ENCODE peak calls at places on chromosomes 5 and 9, in ten cellular contexts. One of them, this sample, is unnamed.

GRCh38 chr5:30768061-30768460 is 425.4 kb upstream of the CDH6 start:
- DNase-seq in astrocyte: no peak
- DNase-seq in colonic mucosa: no peak
- DNase-seq in A549: no peak
- DNase-seq in mammary epithelial cell: no peak
- DNase-seq in cardiac fibroblast: no peak
- DNase-seq in HCT116: no peak
- DNase-seq in glutamatergic neuron: no peak
- DNase-seq in retinal pigment epithelial cell: no peak
- DNase-seq in omental fat pad: no peak
- DNase-seq in this sample: no peak

GRCh38 chr5:99646011-99646647 is 717.3 kb upstream of the CHD1 start:
- DNase-seq in astrocyte: peak; percentile 2
- DNase-seq in mammary epithelial cell: no peak
- DNase-seq in glutamatergic neuron: no peak
- DNase-seq in A549: no peak
- DNase-seq in omental fat pad: no peak
- DNase-seq in retinal pigment epithelial cell: no peak
- DNase-seq in colonic mucosa: no peak
- DNase-seq in cardiac fibroblast: no peak
- DNase-seq in HCT116: no peak
- DNase-seq in this sample: no peak

GRCh38 chr5:56311306-56311904 is 78.3 kb upstream of the ANKRD55 start:
- DNase-seq in colonic mucosa: no peak
- DNase-seq in A549: no peak
- DNase-seq in glutamatergic neuron: no peak
- DNase-seq in astrocyte: no peak
- DNase-seq in cardiac fibroblast: no peak
- DNase-seq in mammary epithelial cell: no peak
- DNase-seq in retinal pigment epithelial cell: no peak
- DNase-seq in omental fat pad: no peak
- DNase-seq in HCT116: no peak
- DNase-seq in this sample: no peak

GRCh38 chr5:3269400-3270169 is 326.0 kb upstream of the IRX1 start:
- DNase-seq in astrocyte: no peak
- DNase-seq in A549: no peak
- DNase-seq in HCT116: no peak
- DNase-seq in glutamatergic neuron: no peak
- DNase-seq in cardiac fibroblast: no peak
- DNase-seq in colonic mucosa: no peak
- DNase-seq in retinal pigment epithelial cell: no peak
- DNase-seq in mammary epithelial cell: no peak
- DNase-seq in omental fat pad: no peak
- DNase-seq in this sample: no peak

GRCh38 chr5:173672891-173673290 is 56.4 kb upstream of the BOD1 start:
- DNase-seq in glutamatergic neuron: no peak
- DNase-seq in omental fat pad: no peak
- DNase-seq in cardiac fibroblast: no peak
- DNase-seq in retinal pigment epithelial cell: no peak
- DNase-seq in colonic mucosa: no peak
- DNase-seq in A549: no peak
- DNase-seq in mammary epithelial cell: no peak
- DNase-seq in HCT116: no peak
- DNase-seq in astrocyte: no peak
- DNase-seq in this sample: no peak

GRCh38 chr5:141867139-141867538 is 11.1 kb downstream of the PCDH1 start:
- DNase-seq in cardiac fibroblast: no peak
- DNase-seq in astrocyte: no peak
- DNase-seq in colonic mucosa: peak; percentile 83
- DNase-seq in HCT116: no peak
- DNase-seq in glutamatergic neuron: no peak
- DNase-seq in omental fat pad: no peak
- DNase-seq in mammary epithelial cell: no peak
- DNase-seq in A549: no peak
- DNase-seq in retinal pigment epithelial cell: no peak
- DNase-seq in this sample: no peak

GRCh38 chr5:77629553-77630245 is 8.8 kb downstream of the OTP start:
- DNase-seq in glutamatergic neuron: no peak
- DNase-seq in astrocyte: no peak
- DNase-seq in colonic mucosa: no peak
- DNase-seq in omental fat pad: no peak
- DNase-seq in retinal pigment epithelial cell: no peak
- DNase-seq in mammary epithelial cell: no peak
- DNase-seq in HCT116: no peak
- DNase-seq in A549: no peak
- DNase-seq in cardiac fibroblast: no peak
- DNase-seq in this sample: no peak

GRCh38 chr9:92292338-92293074 is 991 bp downstream of the IARS1 start:
- DNase-seq in A549: peak; percentile 7
- DNase-seq in retinal pigment epithelial cell: no peak
- DNase-seq in cardiac fibroblast: no peak
- DNase-seq in HCT116: no peak
- DNase-seq in glutamatergic neuron: no peak
- DNase-seq in mammary epithelial cell: peak; percentile 49
- DNase-seq in astrocyte: no peak
- DNase-seq in colonic mucosa: no peak
- DNase-seq in omental fat pad: no peak
- DNase-seq in this sample: no peak

GRCh38 chr9:112169368-112169767 is 5.7 kb downstream of the SUSD1 start:
- DNase-seq in colonic mucosa: peak; percentile 80
- DNase-seq in A549: no peak
- DNase-seq in HCT116: no peak
- DNase-seq in retinal pigment epithelial cell: no peak
- DNase-seq in mammary epithelial cell: peak; percentile 86
- DNase-seq in astrocyte: no peak
- DNase-seq in omental fat pad: no peak
- DNase-seq in cardiac fibroblast: no peak
- DNase-seq in glutamatergic neuron: no peak
- DNase-seq in this sample: no peak

GRCh38 chr5:118723021-118723338 is 265.4 kb downstream of the DTWD2 start:
- DNase-seq in omental fat pad: no peak
- DNase-seq in HCT116: no peak
- DNase-seq in astrocyte: no peak
- DNase-seq in cardiac fibroblast: no peak
- DNase-seq in glutamatergic neuron: no peak
- DNase-seq in mammary epithelial cell: no peak
- DNase-seq in A549: no peak
- DNase-seq in retinal pigment epithelial cell: no peak
- DNase-seq in colonic mucosa: no peak
- DNase-seq in this sample: no peak

DNA sequence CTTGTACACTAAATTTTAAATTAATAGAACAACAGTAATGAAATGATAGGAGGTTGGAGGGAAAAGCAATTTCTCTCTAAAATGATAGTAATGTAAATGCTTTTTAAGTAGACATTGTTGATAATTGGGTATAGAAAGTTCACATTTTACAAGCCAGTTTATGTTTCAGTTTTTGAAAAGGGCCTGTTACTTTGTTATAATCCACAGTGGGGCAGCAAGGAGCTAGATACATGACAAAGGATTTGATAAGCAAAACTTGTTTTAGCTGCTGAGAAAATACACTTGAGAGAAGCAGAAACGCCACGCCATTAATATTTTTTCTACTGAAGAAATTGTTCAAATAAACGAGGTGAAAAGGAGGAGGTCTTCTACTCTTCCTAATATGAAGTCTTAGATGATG is 30.2 kb downstream of the SREK1 start:
- DNase-seq in HCT116: no peak
- DNase-seq in retinal pigment epithelial cell: no peak
- DNase-seq in cardiac fibroblast: peak; percentile 62
- DNase-seq in astrocyte: no peak
- DNase-seq in colonic mucosa: no peak
- DNase-seq in glutamatergic neuron: no peak
- DNase-seq in omental fat pad: no peak
- DNase-seq in A549: no peak
- DNase-seq in mammary epithelial cell: no peak
- DNase-seq in this sample: no peak
- TF ChIP-seq CTCF in HCT116: peak; percentile 19
- TF ChIP-seq CTCF in retinal pigment epithelial cell: peak; percentile 55
- TF ChIP-seq CTCF in cardiac fibroblast: peak; percentile 42
- TF ChIP-seq CTCF in astrocyte: peak; percentile 42
- TF ChIP-seq CTCF in colonic mucosa: no peak
- TF ChIP-seq CTCF in glutamatergic neuron: no peak
- TF ChIP-seq CTCF in omental fat pad: no peak
- TF ChIP-seq CTCF in A549: no peak
- TF ChIP-seq CTCF in mammary epithelial cell: peak; percentile 41
- TF ChIP-seq CTCF in this sample: peak; percentile 31

GRCh38 chr9:122347348-122348287 is 23.2 kb upstream of the PTGS1 start:
- DNase-seq in cardiac fibroblast: peak; percentile 47
- DNase-seq in glutamatergic neuron: no peak
- DNase-seq in mammary epithelial cell: peak; percentile 50
- DNase-seq in A549: peak; percentile 38
- DNase-seq in astrocyte: no peak
- DNase-seq in retinal pigment epithelial cell: no peak
- DNase-seq in colonic mucosa: peak; percentile 81
- DNase-seq in omental fat pad: no peak
- DNase-seq in HCT116: no peak
- DNase-seq in this sample: no peak
- TF ChIP-seq CTCF in cardiac fibroblast: peak; percentile 5
- TF ChIP-seq CTCF in glutamatergic neuron: no peak
- TF ChIP-seq CTCF in mammary epithelial cell: peak; percentile 16
- TF ChIP-seq CTCF in A549: no peak
- TF ChIP-seq CTCF in astrocyte: no peak
- TF ChIP-seq CTCF in retinal pigment epithelial cell: no peak
- TF ChIP-seq CTCF in colonic mucosa: no peak
- TF ChIP-seq CTCF in omental fat pad: no peak
- TF ChIP-seq CTCF in HCT116: peak; percentile 10
- TF ChIP-seq CTCF in this sample: peak; percentile 13

GRCh38 chr9:116644099-116644688 is 42.9 kb upstream of the TRIM32 start:
- DNase-seq in omental fat pad: no peak
- DNase-seq in cardiac fibroblast: peak; percentile 60
- DNase-seq in glutamatergic neuron: no peak
- DNase-seq in retinal pigment epithelial cell: no peak
- DNase-seq in A549: no peak
- DNase-seq in mammary epithelial cell: no peak
- DNase-seq in HCT116: no peak
- DNase-seq in astrocyte: peak; percentile 80
- DNase-seq in colonic mucosa: no peak
- DNase-seq in this sample: peak; percentile 71

GRCh38 chr9:116646661-116647514 is 40.2 kb upstream of the TRIM32 start:
- DNase-seq in omental fat pad: no peak
- DNase-seq in A549: peak; percentile 21
- DNase-seq in cardiac fibroblast: peak; percentile 81
- DNase-seq in glutamatergic neuron: no peak
- DNase-seq in mammary epithelial cell: peak; percentile 28
- DNase-seq in astrocyte: peak; percentile 39
- DNase-seq in colonic mucosa: no peak
- DNase-seq in HCT116: peak; percentile 24
- DNase-seq in retinal pigment epithelial cell: no peak
- DNase-seq in this sample: no peak

GRCh38 chr9:116641292-116642059 is 45.6 kb upstream of the TRIM32 start:
- DNase-seq in HCT116: no peak
- DNase-seq in cardiac fibroblast: no peak
- DNase-seq in A549: no peak
- DNase-seq in astrocyte: peak; percentile 5
- DNase-seq in colonic mucosa: no peak
- DNase-seq in retinal pigment epithelial cell: peak; percentile 39
- DNase-seq in glutamatergic neuron: no peak
- DNase-seq in mammary epithelial cell: no peak
- DNase-seq in omental fat pad: no peak
- DNase-seq in this sample: no peak

GRCh38 chr9:116643691-116644090 is 43.4 kb upstream of the TRIM32 start:
- DNase-seq in retinal pigment epithelial cell: no peak
- DNase-seq in A549: no peak
- DNase-seq in HCT116: no peak
- DNase-seq in cardiac fibroblast: no peak
- DNase-seq in glutamatergic neuron: no peak
- DNase-seq in colonic mucosa: no peak
- DNase-seq in omental fat pad: no peak
- DNase-seq in mammary epithelial cell: no peak
- DNase-seq in astrocyte: peak; percentile 11
- DNase-seq in this sample: no peak

GRCh38 chr9:116647515-116647809 is 39.6 kb upstream of the TRIM32 start:
- DNase-seq in omental fat pad: no peak
- DNase-seq in astrocyte: no peak
- DNase-seq in glutamatergic neuron: no peak
- DNase-seq in A549: no peak
- DNase-seq in mammary epithelial cell: no peak
- DNase-seq in retinal pigment epithelial cell: no peak
- DNase-seq in HCT116: no peak
- DNase-seq in cardiac fibroblast: no peak
- DNase-seq in colonic mucosa: no peak
- DNase-seq in this sample: no peak
- TF ChIP-seq CTCF in omental fat pad: no peak
- TF ChIP-seq CTCF in astrocyte: no peak
- TF ChIP-seq CTCF in glutamatergic neuron: no peak
- TF ChIP-seq CTCF in A549: no peak
- TF ChIP-seq CTCF in mammary epithelial cell: no peak
- TF ChIP-seq CTCF in retinal pigment epithelial cell: no peak
- TF ChIP-seq CTCF in HCT116: no peak
- TF ChIP-seq CTCF in cardiac fibroblast: no peak
- TF ChIP-seq CTCF in colonic mucosa: no peak
- TF ChIP-seq CTCF in this sample: no peak

GRCh38 chr5:15601274-15601673 is 101.3 kb downstream of the FBXL7 start:
- DNase-seq in retinal pigment epithelial cell: no peak
- DNase-seq in colonic mucosa: no peak
- DNase-seq in astrocyte: no peak
- DNase-seq in HCT116: no peak
- DNase-seq in cardiac fibroblast: peak; percentile 10
- DNase-seq in A549: no peak
- DNase-seq in omental fat pad: no peak
- DNase-seq in glutamatergic neuron: peak; percentile 77
- DNase-seq in mammary epithelial cell: no peak
- DNase-seq in this sample: no peak

GRCh38 chr5:15596936-15597335 is 97.0 kb downstream of the FBXL7 start:
- DNase-seq in retinal pigment epithelial cell: no peak
- DNase-seq in glutamatergic neuron: no peak
- DNase-seq in cardiac fibroblast: no peak
- DNase-seq in A549: no peak
- DNase-seq in colonic mucosa: no peak
- DNase-seq in astrocyte: no peak
- DNase-seq in omental fat pad: no peak
- DNase-seq in mammary epithelial cell: no peak
- DNase-seq in HCT116: no peak
- DNase-seq in this sample: no peak

GRCh38 chr5:15600035-15600434 is 100.1 kb downstream of the FBXL7 start:
- DNase-seq in cardiac fibroblast: peak; percentile 52
- DNase-seq in astrocyte: peak; percentile 86
- DNase-seq in HCT116: no peak
- DNase-seq in A549: no peak
- DNase-seq in glutamatergic neuron: no peak
- DNase-seq in mammary epithelial cell: no peak
- DNase-seq in colonic mucosa: no peak
- DNase-seq in omental fat pad: no peak
- DNase-seq in retinal pigment epithelial cell: no peak
- DNase-seq in this sample: no peak

GRCh38 chr5:15594922-15595568 is 95.1 kb downstream of the FBXL7 start:
- DNase-seq in cardiac fibroblast: no peak
- DNase-seq in astrocyte: no peak
- DNase-seq in HCT116: no peak
- DNase-seq in retinal pigment epithelial cell: no peak
- DNase-seq in mammary epithelial cell: no peak
- DNase-seq in omental fat pad: no peak
- DNase-seq in A549: no peak
- DNase-seq in glutamatergic neuron: no peak
- DNase-seq in colonic mucosa: no peak
- DNase-seq in this sample: no peak

GRCh38 chr5:15598294-15598902 is 98.4 kb downstream of the FBXL7 start:
- DNase-seq in cardiac fibroblast: no peak
- DNase-seq in colonic mucosa: peak; percentile 20
- DNase-seq in retinal pigment epithelial cell: no peak
- DNase-seq in astrocyte: no peak
- DNase-seq in A549: no peak
- DNase-seq in HCT116: no peak
- DNase-seq in omental fat pad: no peak
- DNase-seq in mammary epithelial cell: peak; percentile 4
- DNase-seq in glutamatergic neuron: no peak
- DNase-seq in this sample: no peak
- TF ChIP-seq CTCF in cardiac fibroblast: peak; percentile 70
- TF ChIP-seq CTCF in colonic mucosa: peak; percentile 50
- TF ChIP-seq CTCF in retinal pigment epithelial cell: peak; percentile 78
- TF ChIP-seq CTCF in astrocyte: peak; percentile 58
- TF ChIP-seq CTCF in A549: peak; percentile 8
- TF ChIP-seq CTCF in HCT116: no peak
- TF ChIP-seq CTCF in omental fat pad: no peak
- TF ChIP-seq CTCF in mammary epithelial cell: peak; percentile 29
- TF ChIP-seq CTCF in glutamatergic neuron: peak; percentile 94
- TF ChIP-seq CTCF in this sample: peak; percentile 40

This sample was measured in AG09319.